ENCODE peak calls at places on chromosomes 3 and 15, in five cellular contexts. Q is IMR-90, F is lower lobe of right lung, J is HepG2, U is dorsolateral prefrontal cortex. C is an unnamed sample.

GRCh38 chr3:67154429-67154828 is 156.3 kb downstream of the KBTBD8 start:
- DNase-seq in J (peak; percentile 12), F (peak; percentile 49), U (no peak), Q (no peak), C (no peak)

GRCh38 chr3:38722760-38723568 is 73.5 kb upstream of the SCN5A start:
- DNase-seq in F (no peak), U (no peak), Q (peak; percentile 85), J (no peak), C (no peak)

GRCh38 chr3:1251282-1252060 is 158.6 kb downstream of the CNTN6 start:
- DNase-seq in U (no peak), J (no peak), Q (no peak), F (no peak), C (no peak)

GRCh38 chr15:36755341-36755740 is 175.9 kb downstream of the CDIN1 start:
- DNase-seq in J (no peak), U (no peak), F (no peak), Q (no peak), C (no peak)

GRCh38 chr3:119700269-119700919 is 2.4 kb upstream of the CFAP91 start:
- DNase-seq in F (no peak), J (peak; percentile 3), U (no peak), Q (peak; percentile 57), C (no peak)

GRCh38 chr3:143242101-143242500 is 122.5 kb downstream of the CHST2 start:
- DNase-seq in J (no peak), U (no peak), Q (peak; percentile 22), F (no peak), C (no peak)

GRCh38 chr3:185353823-185354614 is 8.9 kb upstream of the MAP3K13 start:
- DNase-seq in F (peak; percentile 73), J (peak; percentile 86), U (peak; percentile 23), Q (peak; percentile 37), C (peak; percentile 36)

GRCh38 chr3:195441476-195441970 is 1.3 kb downstream of the ACAP2 start:
- DNase-seq in F (no peak), U (no peak), Q (peak; percentile 11), J (peak; percentile 35), C (no peak)

GRCh38 chr3:64685331-64685799 is 2.4 kb downstream of the ADAMTS9 start:
- DNase-seq in U (no peak), F (peak; percentile 56), J (no peak), Q (peak; percentile 65), C (no peak)

GRCh38 chr3:16391936-16392536 is 121.5 kb downstream of the RFTN1 start:
- DNase-seq in J (no peak), Q (no peak), F (no peak), U (no peak), C (no peak)

GRCh38 chr3:66179813-66180212 is 41.0 kb upstream of the SLC25A26 start:
- DNase-seq in U (no peak), F (no peak), J (no peak), Q (no peak), C (no peak)

GRCh38 chr3:111605016-111605415 is 9.9 kb upstream of the ZBED2 start:
- DNase-seq in U (no peak), F (no peak), Q (peak; percentile 83), J (no peak), C (no peak)

GRCh38 chr3:29067014-29067413 is 213.9 kb upstream of the RBMS3 start:
- DNase-seq in U (no peak), Q (peak; percentile 57), J (no peak), F (no peak), C (no peak)

GRCh38 chr15:76058714-76059319 is 968 bp upstream of the TMEM266 start:
- DNase-seq in F (no peak), U (peak; percentile 74), J (peak; percentile 15), Q (no peak), C (no peak)
- H3K27me3 ChIP-seq in F (peaks cover 26% of the 10 kb centered on the region), U (no peaks in the 10 kb centered on the region), J (no peaks in the 10 kb centered on the region), Q (peaks cover 57% of the 10 kb centered on the region), C (peaks cover 53% of the 10 kb centered on the region)

GRCh38 chr3:13896473-13897154 is 16.7 kb upstream of the WNT7A start:
- DNase-seq in Q (peak; percentile 54), J (peak; percentile 70), U (peak; percentile 56), F (no peak), C (peak; percentile 42)
- H3K27me3 ChIP-seq in Q (peaks cover 10% of the 10 kb centered on the region), J (no peaks in the 10 kb centered on the region), U (no peaks in the 10 kb centered on the region), F (no peaks in the 10 kb centered on the region), C (no peaks in the 10 kb centered on the region)

DNA sequence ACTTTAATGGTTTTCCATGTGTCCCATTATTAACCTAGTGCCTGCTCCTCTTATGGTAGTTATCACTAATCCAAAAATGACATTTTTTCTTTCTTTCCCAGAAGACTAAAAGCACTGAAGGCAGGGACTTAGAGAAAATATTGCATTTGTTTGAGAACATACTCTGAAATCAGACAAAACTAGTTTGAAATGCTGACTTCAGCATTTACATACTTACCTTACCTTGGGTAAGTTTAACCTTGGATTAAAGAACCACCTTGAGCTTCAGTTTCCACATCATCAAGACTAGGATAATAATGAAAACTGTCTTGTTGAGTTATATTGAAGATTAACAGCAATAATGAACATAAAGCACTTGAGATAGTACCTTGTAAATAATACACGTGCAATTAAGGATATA is 413.0 kb downstream of the SOX2 start:
- DNase-seq in J (no peak), U (no peak), F (no peak), Q (no peak), C (no peak)
- H3K27me3 ChIP-seq in J (no peaks in the 10 kb centered on the region), U (peaks cover 4% of the 10 kb centered on the region), F (no peaks in the 10 kb centered on the region), Q (no peaks in the 10 kb centered on the region), C (no peaks in the 10 kb centered on the region)

GRCh38 chr15:96858693-96859092 is 528.2 kb downstream of the NR2F2 start:
- DNase-seq in Q (no peak), U (no peak), J (no peak), F (no peak), C (no peak)

DNA sequence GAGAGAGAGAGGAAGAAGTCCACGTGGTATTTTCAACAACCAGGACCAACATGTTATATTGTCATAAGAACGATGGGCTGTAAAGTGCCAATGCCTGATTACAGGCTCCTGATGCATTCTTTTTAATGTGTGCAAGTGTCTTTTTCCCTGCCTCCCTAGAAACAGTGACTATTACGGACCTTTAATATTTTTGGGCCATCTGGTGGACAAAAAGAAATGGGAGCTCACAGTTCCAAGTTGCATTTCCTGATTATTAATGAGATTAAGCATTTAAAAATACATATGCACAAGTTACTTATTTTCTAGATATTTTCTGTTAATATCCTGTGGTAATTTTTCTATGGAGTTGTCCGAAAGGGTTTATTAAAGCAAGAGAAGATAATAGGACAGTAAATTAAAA is 530.2 kb downstream of the NR2F2 start:
- DNase-seq in F (no peak), Q (no peak), U (no peak), J (no peak), C (no peak)
- H3K27me3 ChIP-seq in F (no peaks in the 10 kb centered on the region), Q (no peaks in the 10 kb centered on the region), U (peaks cover 6% of the 10 kb centered on the region), J (no peaks in the 10 kb centered on the region), C (no peaks in the 10 kb centered on the region)

C was measured in CD4-positive, alpha-beta T cell.